ENCODE peak calls at places on chromosomes 7 and 10, in five cellular contexts. Y is activated T-helper 1 cell treated with anti-CD3 and anti-CD28 coated beads, Interleukin-12 subunit alpha, Interleukin-12 subunit beta, Interleukin-2, Interleukin-4 antibody, amounts not matched to agents 30 ng/mL and 10 ng/mL and 1 ng/mL, durations not matched to agents 14 hours and 24 hours and 36 hours; C is stimulated activated CD4-positive, alpha-beta T cell treated with anti-CD3 and anti-CD28 coated beads, Interleukin-2, amount 100 ng/mL, for 48 hours; E is NCI-H345; M is T-helper 9 cell. B is an unnamed sample.
A peak's percentile ranks its signal among the peaks of the same experiment; 100 is the strongest.

GRCh38 chr10:3981300-3981699 is 196.3 kb upstream of the KLF6 start:
- DNase-seq in Y (no peak), C (no peak), E (no peak), M (no peak), B (no peak)

GRCh38 chr7:47039899-47040298 is 542.0 kb downstream of the TNS3 start:
- DNase-seq in Y (no peak), C (no peak), E (no peak), M (no peak), B (no peak)

GRCh38 chr7:28263622-28264266 is 83.1 kb upstream of the JAZF1 start:
- DNase-seq in Y (no peak), C (no peak), E (no peak), M (no peak), B (peak; percentile 54)

GRCh38 chr10:8283986-8284385 is 229.5 kb downstream of the GATA3 start:
- DNase-seq in Y (no peak), C (no peak), E (no peak), M (no peak), B (no peak)

GRCh38 chr10:77845455-77845850 is 81.1 kb downstream of the DLG5 start:
- DNase-seq in Y (no peak), C (no peak), E (no peak), M (no peak), B (no peak)

GRCh38 chr10:7015457-7015856 is 395.4 kb downstream of the SFMBT2 start:
- DNase-seq in Y (no peak), C (no peak), E (no peak), M (no peak), B (no peak)

GRCh38 chr10:109957092-109957797 is 33.9 kb upstream of the XPNPEP1 start:
- DNase-seq in Y (no peak), C (no peak), E (peak; percentile 49), M (no peak), B (no peak)

GRCh38 chr7:98163704-98164478 is 47.3 kb upstream of the BHLHA15 start:
- DNase-seq in Y (no peak), C (no peak), E (no peak), M (no peak), B (no peak)

B was measured in SW480.